ENCODE peak calls at places on chromosomes 16 and 17, in eight cellular contexts. B is HFFc6, V is heart right ventricle, L is NCI-H460, Y is MCF 10A, P is ovary, M is ecto neural progenitor cell, N is psoas muscle. J is an unnamed sample.

GRCh38 chr16:84175351-84176081 is 11.3 kb downstream of the TAF1C start:
- DNase-seq in P (no peak), V (no peak), Y (peak), M (peak), B (peak), L (no peak), N (peak), J (peak)

GRCh38 chr17:35972945-35973332 is 8.4 kb downstream of the CCL16 start:
- DNase-seq in N (no peak), V (no peak), P (no peak), B (no peak), Y (no peak), L (no peak), M (no peak), J (no peak)

GRCh38 chr17:35627417-35627816 is 40.3 kb downstream of the AP2B1 start:
- DNase-seq in Y (no peak), N (no peak), M (no peak), P (no peak), L (no peak), B (no peak), V (no peak), J (no peak)

GRCh38 chr17:69609495-69610315 is 195.2 kb downstream of the MAP2K6 start:
- DNase-seq in N (no peak), V (no peak), L (peak), M (no peak), P (no peak), Y (peak), B (peak), J (no peak)

GRCh38 chr17:69525920-69526841 is 111.7 kb downstream of the MAP2K6 start:
- DNase-seq in B (peak), V (no peak), P (peak), M (no peak), L (peak), Y (peak), N (peak), J (no peak)

GRCh38 chr16:34803683-34804416 is 1344.4 kb downstream of the TP53TG3F start:
- DNase-seq in M (peak), N (peak), Y (no peak), B (no peak), L (no peak), V (peak), P (no peak), J (no peak)

GRCh38 chr17:79146562-79146961 is 71.9 kb downstream of the ENGASE start:
- DNase-seq in P (no peak), B (no peak), N (no peak), Y (no peak), M (no peak), L (no peak), V (no peak), J (no peak)

GRCh38 chr17:9676084-9676483 is 30.8 kb downstream of the USP43 start:
- DNase-seq in P (no peak), L (peak), V (no peak), N (no peak), B (no peak), M (no peak), Y (peak), J (no peak)

GRCh38 chr17:78040561-78041400 is 82.3 kb downstream of the TNRC6C start:
- DNase-seq in B (peak), V (peak), N (peak), P (peak), M (no peak), Y (peak), L (no peak), J (no peak)

GRCh38 chr17:73103661-73104335 is 11.3 kb upstream of the SLC39A11 start:
- DNase-seq in M (no peak), L (no peak), Y (peak), V (no peak), B (no peak), P (no peak), N (no peak), J (peak)

GRCh38 chr17:45428050-45428953 is 4.4 kb downstream of the ARHGAP27 start:
- DNase-seq in B (peak), N (peak), V (peak), P (peak), Y (peak), M (peak), L (peak), J (peak)

GRCh38 chr17:40568074-40568836 is 3.0 kb upstream of the CCR7 start:
- DNase-seq in B (no peak), L (no peak), Y (no peak), N (no peak), V (no peak), P (no peak), M (no peak), J (no peak)

GRCh38 chr17:40218006-40218739 is 931 bp upstream of the WIPF2 start:
- DNase-seq in Y (no peak), N (no peak), M (no peak), V (no peak), B (no peak), P (no peak), L (no peak), J (no peak)

GRCh38 chr17:39996789-39997188 is 16.2 kb downstream of the PSMD3 start:
- DNase-seq in Y (no peak), M (no peak), N (peak), P (no peak), B (no peak), L (no peak), V (peak), J (no peak)

GRCh38 chr16:83344014-83344413 is 463.8 kb upstream of the HSBP1 start:
- DNase-seq in P (peak), Y (peak), M (no peak), N (no peak), L (peak), V (no peak), B (peak), J (no peak)

GRCh38 chr17:13297198-13297597 is 279.4 kb upstream of the ELAC2 start:
- DNase-seq in M (no peak), L (no peak), N (no peak), P (no peak), Y (no peak), V (no peak), B (no peak), J (no peak)

GRCh38 chr16:56425439-56425832 is at the start of gene AMFR:
- DNase-seq in Y (peak), N (peak), M (peak), L (peak), V (peak), B (peak), P (peak), J (peak)

GRCh38 chr17:59329558-59330313 is 1.7 kb upstream of the YPEL2 start:
- DNase-seq in M (peak), Y (peak), B (peak), P (peak), V (peak), N (peak), L (peak), J (peak)

GRCh38 chr16:85836706-85837582 is 37.4 kb downstream of the COX4I1 start:
- DNase-seq in B (no peak), M (no peak), Y (no peak), P (no peak), V (no peak), L (no peak), N (no peak), J (no peak)

GRCh38 chr17:32882734-32883133 is 5.8 kb upstream of the MYO1D start:
- DNase-seq in V (no peak), P (no peak), Y (peak), B (peak), M (no peak), N (no peak), L (no peak), J (no peak)

GRCh38 chr16:86924537-86924936 is 346.2 kb downstream of the FOXL1 start:
- DNase-seq in M (no peak), B (peak), N (no peak), P (no peak), V (no peak), Y (peak), L (no peak), J (no peak)

GRCh38 chr16:27402964-27403600 is 1.1 kb downstream of the IL21R start:
- DNase-seq in Y (no peak), V (no peak), M (no peak), N (no peak), L (no peak), P (no peak), B (no peak), J (no peak)

GRCh38 chr16:29674188-29674587 is 4.8 kb upstream of the QPRT start:
- DNase-seq in M (no peak), Y (no peak), V (peak), L (no peak), P (peak), N (peak), B (no peak), J (peak)

GRCh38 chr16:56984639-56985038 is 4.7 kb upstream of the NLRC5 start:
- DNase-seq in B (no peak), M (no peak), Y (no peak), N (no peak), V (no peak), L (no peak), P (no peak), J (no peak)

GRCh38 chr17:71447644-71448043 is 673.2 kb upstream of the SOX9 start:
- DNase-seq in Y (no peak), M (no peak), P (no peak), L (no peak), N (no peak), V (no peak), B (no peak), J (no peak)

GRCh38 chr16:54957403-54957802 is 26.7 kb downstream of the IRX5 start:
- DNase-seq in V (no peak), B (no peak), L (peak), N (no peak), P (no peak), M (no peak), Y (peak), J (no peak)

GRCh38 chr16:81410643-81411235 is 33.9 kb upstream of the CMIP start:
- DNase-seq in M (no peak), Y (no peak), N (no peak), L (no peak), V (no peak), P (no peak), B (no peak), J (no peak)

J was measured in GF-D8.